ENCODE peak calls at places on chromosome 19, in nine cellular contexts. H, B, M, L, V, N, X, A and Y are unnamed samples.

GRCh38 chr19:58584498-58585441 is 11.6 kb upstream of the MZF1 start:
- DNase-seq in V (no peak), B (no peak), L (no peak), A (no peak), N (no peak), X (peak), H (peak), M (no peak), Y (no peak)

GRCh38 chr19:13882419-13882795 is 5.5 kb downstream of the NANOS3 start:
- DNase-seq in H (no peak), V (no peak), X (no peak), B (no peak), A (no peak), N (no peak), L (no peak), M (no peak), Y (no peak)

GRCh38 chr19:34148672-34149185 is 23.6 kb upstream of the LSM14A start:
- DNase-seq in L (no peak), N (no peak), A (no peak), H (no peak), X (no peak), B (no peak), M (no peak), V (no peak), Y (no peak)

GRCh38 chr19:40228863-40229262 is 2.4 kb upstream of the CCNP start:
- DNase-seq in A (no peak), M (no peak), N (no peak), L (no peak), V (no peak), X (no peak), B (no peak), H (no peak), Y (no peak)

GRCh38 chr19:29896790-29897189 is 45.2 kb upstream of the URI1 start:
- DNase-seq in V (no peak), X (no peak), B (no peak), A (no peak), N (no peak), L (no peak), M (no peak), H (no peak), Y (no peak)

GRCh38 chr19:677601-678380 is 1.6 kb downstream of the FSTL3 start:
- DNase-seq in A (no peak), L (no peak), H (no peak), V (no peak), M (peak), B (no peak), N (no peak), X (no peak), Y (no peak)

GRCh38 chr19:1353144-1353543 is 30.6 kb upstream of the NDUFS7 start:
- DNase-seq in N (no peak), X (no peak), M (no peak), V (no peak), H (no peak), L (no peak), B (no peak), A (no peak), Y (no peak)

GRCh38 chr19:55000761-55001160 is 34.6 kb downstream of the NLRP2 start:
- DNase-seq in X (no peak), N (no peak), L (no peak), A (no peak), B (no peak), M (no peak), V (no peak), H (no peak), Y (no peak)

GRCh38 chr19:29410974-29411615 is 114.7 kb upstream of the VSTM2B start:
- DNase-seq in B (no peak), X (no peak), M (no peak), N (no peak), A (no peak), H (no peak), L (no peak), V (no peak), Y (no peak)

GRCh38 chr19:1133471-1133929 is 29.7 kb downstream of the GPX4 start:
- DNase-seq in M (no peak), L (no peak), H (no peak), N (no peak), X (no peak), A (no peak), V (peak), B (peak), Y (no peak)

GRCh38 chr19:33386361-33386858 is 12.9 kb downstream of the CEBPG start:
- DNase-seq in N (no peak), V (no peak), M (no peak), A (no peak), X (no peak), B (no peak), L (no peak), H (no peak), Y (no peak)

GRCh38 chr19:28884786-28885476 is 328.0 kb downstream of the UQCRFS1 start:
- DNase-seq in H (no peak), M (no peak), X (no peak), V (no peak), B (no peak), N (no peak), A (no peak), L (no peak), Y (no peak)

GRCh38 chr19:7725791-7726190 is 6.1 kb downstream of the CLEC4G start:
- DNase-seq in L (no peak), H (no peak), M (no peak), V (no peak), A (no peak), N (no peak), B (no peak), X (no peak), Y (no peak)

GRCh38 chr19:37551123-37551993 is 43.2 kb downstream of the ZNF571 start:
- DNase-seq in B (peak), V (peak), X (no peak), A (no peak), H (no peak), M (no peak), L (no peak), N (no peak), Y (no peak)

GRCh38 chr19:2827022-2827421 is 7.4 kb downstream of the ZNF554 start:
- DNase-seq in M (no peak), A (no peak), B (no peak), H (no peak), N (no peak), X (no peak), V (no peak), L (no peak), Y (no peak)

GRCh38 chr19:14059093-14059480 is 2.8 kb downstream of the PALM3 start:
- DNase-seq in H (peak), B (peak), M (no peak), X (no peak), A (no peak), L (peak), V (peak), N (no peak), Y (no peak)

GRCh38 chr19:38706792-38707511 is 37.3 kb downstream of the CAPN12 start:
- DNase-seq in M (no peak), H (no peak), X (no peak), B (no peak), A (no peak), N (no peak), V (no peak), L (no peak), Y (no peak)

DNA sequence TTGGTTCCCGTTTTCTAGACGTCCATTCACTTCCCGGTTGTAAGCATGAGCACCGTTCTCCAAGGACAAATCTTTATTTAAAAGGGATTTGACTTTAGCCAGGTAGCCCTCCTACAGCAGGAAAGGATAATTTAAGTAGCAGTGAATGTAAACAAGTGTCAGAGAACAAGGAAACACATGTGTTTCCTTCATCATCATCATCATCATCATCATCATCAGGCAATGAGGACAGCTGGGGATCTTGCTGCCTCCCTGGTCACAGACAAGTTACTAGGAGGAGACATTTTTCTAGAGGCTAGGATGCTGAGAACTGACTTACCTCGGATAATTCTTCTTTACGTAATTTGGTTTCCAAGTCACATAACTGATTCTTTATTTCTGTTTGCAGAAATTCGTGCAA is 14.3 kb downstream of the DNMT1 start:
- DNase-seq in N (no peak), H (no peak), L (no peak), A (no peak), V (no peak), M (no peak), B (no peak), X (no peak), Y (no peak)
- TF ChIP-seq CTCF in N (no peak), H (no peak), L (no peak), A (no peak), V (no peak), M (no peak), B (no peak), X (no peak), Y (no peak)

GRCh38 chr19:17436094-17436873 is 12.2 kb downstream of the TMEM221 start:
- DNase-seq in V (no peak), L (no peak), H (no peak), X (no peak), N (no peak), A (no peak), B (no peak), M (no peak), Y (no peak)

GRCh38 chr19:17436874-17437267 is 11.6 kb downstream of the TMEM221 start:
- DNase-seq in B (no peak), X (no peak), H (no peak), N (no peak), L (no peak), A (no peak), V (no peak), M (no peak), Y (no peak)

GRCh38 chr19:17445526-17446165 is 2.8 kb downstream of the TMEM221 start:
- DNase-seq in V (no peak), X (no peak), L (no peak), A (no peak), N (no peak), M (no peak), H (no peak), B (no peak), Y (no peak)

DNA sequence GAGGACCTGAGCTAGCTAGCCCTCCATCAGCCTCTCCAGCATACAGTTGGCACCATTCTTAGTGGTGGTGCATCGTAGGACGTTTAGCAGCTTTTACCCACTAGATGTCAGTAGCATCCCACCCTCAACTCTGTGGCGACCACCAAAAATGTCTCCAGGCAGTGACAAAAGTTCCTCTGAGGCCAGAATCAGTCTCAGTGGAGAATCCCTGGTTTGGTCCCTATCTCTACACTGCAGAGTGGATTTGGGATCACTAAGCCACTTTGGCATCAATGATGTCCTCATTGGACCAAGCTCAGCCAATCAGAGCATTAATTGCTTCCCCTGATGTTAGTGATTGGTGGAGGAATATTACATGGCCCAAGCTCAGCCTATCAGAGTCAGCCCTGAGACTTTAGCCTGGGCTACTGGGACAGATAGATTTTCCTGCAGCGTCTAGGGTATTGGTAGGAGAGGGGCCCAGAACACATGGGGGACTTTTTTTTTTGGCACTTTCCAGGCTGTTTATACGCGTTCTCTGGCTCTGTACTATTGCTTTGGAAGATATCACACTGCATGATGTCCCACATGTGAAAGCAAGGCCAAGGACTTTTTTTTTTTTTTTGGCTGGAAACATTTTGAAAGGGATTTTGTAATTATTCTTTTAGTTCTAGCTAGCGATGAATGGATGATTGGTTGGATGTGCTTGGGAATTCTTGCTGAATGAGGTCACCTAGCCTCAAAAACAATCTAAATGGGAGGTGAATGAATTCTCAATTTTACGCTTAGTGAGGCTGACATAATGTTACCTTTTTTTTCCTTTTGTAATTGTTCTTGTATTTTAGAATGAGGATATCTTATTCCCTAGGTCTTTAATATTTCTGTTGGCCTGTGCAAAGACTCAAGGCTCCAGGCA is 7.0 kb downstream of the TMEM221 start:
- DNase-seq in H (peak), L (peak), M (no peak), N (no peak), X (no peak), A (no peak), V (no peak), B (peak), Y (no peak)
- TF ChIP-seq CTCF in H (peak), L (peak), M (no peak), N (no peak), X (no peak), A (no peak), V (peak), B (peak), Y (peak)

GRCh38 chr19:49570997-49571676 is 9.2 kb downstream of the NOSIP start:
- DNase-seq in L (peak), B (no peak), X (no peak), V (peak), N (no peak), H (no peak), A (no peak), M (no peak), Y (no peak)
- TF ChIP-seq CTCF in L (peak), B (peak), X (no peak), V (peak), N (no peak), H (no peak), A (no peak), M (no peak), Y (no peak)

GRCh38 chr19:17215125-17215971 is at the start of gene USE1:
- DNase-seq in H (peak), L (peak), X (peak), B (peak), V (peak), M (peak), A (peak), N (peak), Y (peak)
- TF ChIP-seq CTCF in H (no peak), L (no peak), X (no peak), B (no peak), V (no peak), M (no peak), A (no peak), N (no peak), Y (no peak)

GRCh38 chr19:18939922-18940775 is 868 bp downstream of the HOMER3 start:
- DNase-seq in V (no peak), H (peak), B (peak), M (peak), X (no peak), A (peak), L (peak), N (no peak), Y (peak)
- TF ChIP-seq CTCF in V (no peak), H (no peak), B (no peak), M (no peak), X (no peak), A (no peak), L (no peak), N (no peak), Y (no peak)

DNA sequence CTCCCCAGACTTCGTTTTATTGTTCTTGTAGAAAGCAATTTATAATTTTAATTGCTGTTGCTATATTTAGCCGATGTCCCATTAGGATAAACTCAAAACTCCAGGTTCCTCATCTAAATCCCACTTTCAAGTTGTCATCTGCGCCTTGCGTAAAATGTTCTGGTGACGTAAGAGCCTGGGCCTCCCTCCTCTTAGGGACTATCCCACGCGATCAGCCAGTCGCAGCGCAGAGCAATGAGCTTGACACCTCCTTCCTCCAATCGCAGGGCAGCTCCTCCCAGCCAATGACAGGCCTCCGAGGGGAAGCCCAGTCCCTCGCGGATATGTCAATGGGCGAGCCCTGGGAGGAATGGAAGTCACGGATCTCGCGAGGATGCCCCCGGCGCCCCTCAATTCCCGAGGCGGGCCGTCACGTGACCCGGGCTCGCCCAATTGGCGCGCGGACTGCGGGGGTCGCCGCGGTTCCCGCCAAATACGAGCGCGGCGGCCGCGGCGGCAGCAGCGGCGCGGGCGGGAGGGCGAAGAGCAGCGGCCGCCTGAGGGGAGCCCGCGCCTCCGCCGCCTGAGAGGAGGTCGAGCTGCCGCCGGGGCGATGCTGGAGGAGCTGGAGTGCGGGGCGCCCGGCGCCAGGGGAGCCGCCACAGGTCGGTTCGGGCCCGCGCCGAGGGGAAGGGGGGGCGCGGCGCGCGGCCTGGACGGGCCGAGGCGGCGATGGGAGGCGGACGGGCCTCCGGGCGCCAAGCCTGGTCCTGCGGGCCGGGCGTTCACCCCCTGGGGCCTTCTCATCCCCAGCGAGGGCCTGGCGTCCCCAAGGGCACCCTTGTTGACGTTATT is at the start of gene CHAF1A:
- DNase-seq in V (peak), N (peak), M (peak), A (peak), X (peak), L (peak), H (peak), B (peak), Y (peak)
- TF ChIP-seq CTCF in V (no peak), N (no peak), M (no peak), A (no peak), X (no peak), L (no peak), H (no peak), B (no peak), Y (no peak)

GRCh38 chr19:45130888-45131615 is 29.7 kb downstream of the NKPD1 start:
- DNase-seq in L (peak), A (no peak), B (no peak), V (no peak), N (no peak), X (no peak), M (no peak), H (no peak), Y (no peak)
- TF ChIP-seq CTCF in L (no peak), A (no peak), B (peak), V (no peak), N (no peak), X (no peak), M (no peak), H (peak), Y (peak)